ENCODE peak calls at places on chromosomes 12 and 14, in nine cellular contexts. One of them, this sample, is unnamed.

GRCh38 chr14:89507926-89508460 is 91.0 kb upstream of the FOXN3 start:
- DNase-seq in GM03348: no peak
- DNase-seq in MV-4-11: no peak
- DNase-seq in endothelial cell of umbilical vein: no peak
- DNase-seq in CD8-positive, alpha-beta T cell: no peak
- DNase-seq in ELR: peak
- DNase-seq in hippocampal formation: no peak
- DNase-seq in activated T-cell treated with anti-CD3 and anti-CD28 coated beads for 4 hours: no peak
- DNase-seq in lung: no peak
- DNase-seq in this sample: no peak

GRCh38 chr14:36655963-36656768 is 5.5 kb upstream of the PAX9 start:
- DNase-seq in lung: no peak
- DNase-seq in CD8-positive, alpha-beta T cell: no peak
- DNase-seq in hippocampal formation: no peak
- DNase-seq in ELR: peak
- DNase-seq in MV-4-11: peak
- DNase-seq in GM03348: no peak
- DNase-seq in activated T-cell treated with anti-CD3 and anti-CD28 coated beads for 4 hours: no peak
- DNase-seq in endothelial cell of umbilical vein: no peak
- DNase-seq in this sample: no peak

GRCh38 chr12:113299619-113300237 is 35.2 kb downstream of the SLC8B1 start:
- DNase-seq in endothelial cell of umbilical vein: peak
- DNase-seq in CD8-positive, alpha-beta T cell: no peak
- DNase-seq in lung: peak
- DNase-seq in ELR: peak
- DNase-seq in hippocampal formation: no peak
- DNase-seq in MV-4-11: no peak
- DNase-seq in activated T-cell treated with anti-CD3 and anti-CD28 coated beads for 4 hours: no peak
- DNase-seq in GM03348: peak
- DNase-seq in this sample: no peak

GRCh38 chr14:50225067-50225973 is 6.1 kb downstream of the SOS2 start:
- DNase-seq in endothelial cell of umbilical vein: peak
- DNase-seq in CD8-positive, alpha-beta T cell: no peak
- DNase-seq in MV-4-11: no peak
- DNase-seq in GM03348: peak
- DNase-seq in hippocampal formation: no peak
- DNase-seq in activated T-cell treated with anti-CD3 and anti-CD28 coated beads for 4 hours: no peak
- DNase-seq in ELR: peak
- DNase-seq in lung: no peak
- DNase-seq in this sample: peak

GRCh38 chr14:92035890-92036289 is 4.0 kb downstream of the TRIP11 start:
- DNase-seq in CD8-positive, alpha-beta T cell: no peak
- DNase-seq in GM03348: no peak
- DNase-seq in hippocampal formation: no peak
- DNase-seq in ELR: no peak
- DNase-seq in MV-4-11: no peak
- DNase-seq in endothelial cell of umbilical vein: no peak
- DNase-seq in lung: no peak
- DNase-seq in activated T-cell treated with anti-CD3 and anti-CD28 coated beads for 4 hours: no peak
- DNase-seq in this sample: no peak

GRCh38 chr14:34971381-34971780 is 11.4 kb upstream of the SRP54 start:
- DNase-seq in ELR: peak
- DNase-seq in CD8-positive, alpha-beta T cell: no peak
- DNase-seq in endothelial cell of umbilical vein: peak
- DNase-seq in hippocampal formation: no peak
- DNase-seq in activated T-cell treated with anti-CD3 and anti-CD28 coated beads for 4 hours: no peak
- DNase-seq in lung: no peak
- DNase-seq in MV-4-11: no peak
- DNase-seq in GM03348: peak
- DNase-seq in this sample: no peak

GRCh38 chr12:33752854-33753253 is 269.4 kb upstream of the ALG10 start:
- DNase-seq in MV-4-11: no peak
- DNase-seq in activated T-cell treated with anti-CD3 and anti-CD28 coated beads for 4 hours: no peak
- DNase-seq in endothelial cell of umbilical vein: no peak
- DNase-seq in GM03348: no peak
- DNase-seq in CD8-positive, alpha-beta T cell: no peak
- DNase-seq in ELR: no peak
- DNase-seq in hippocampal formation: no peak
- DNase-seq in lung: no peak
- DNase-seq in this sample: peak

GRCh38 chr12:1917172-1918070 is 1.0 kb downstream of the CACNA2D4 start:
- DNase-seq in GM03348: peak
- DNase-seq in hippocampal formation: no peak
- DNase-seq in endothelial cell of umbilical vein: no peak
- DNase-seq in CD8-positive, alpha-beta T cell: no peak
- DNase-seq in lung: no peak
- DNase-seq in MV-4-11: peak
- DNase-seq in activated T-cell treated with anti-CD3 and anti-CD28 coated beads for 4 hours: no peak
- DNase-seq in ELR: no peak
- DNase-seq in this sample: peak

GRCh38 chr12:29152223-29152868 is 3.3 kb downstream of the FAR2 start:
- DNase-seq in MV-4-11: peak
- DNase-seq in hippocampal formation: no peak
- DNase-seq in ELR: no peak
- DNase-seq in GM03348: no peak
- DNase-seq in activated T-cell treated with anti-CD3 and anti-CD28 coated beads for 4 hours: no peak
- DNase-seq in CD8-positive, alpha-beta T cell: no peak
- DNase-seq in lung: no peak
- DNase-seq in endothelial cell of umbilical vein: no peak
- DNase-seq in this sample: peak

GRCh38 chr14:61875483-61875882 is 113.3 kb downstream of the SNAPC1 start:
- DNase-seq in lung: no peak
- DNase-seq in CD8-positive, alpha-beta T cell: no peak
- DNase-seq in hippocampal formation: no peak
- DNase-seq in activated T-cell treated with anti-CD3 and anti-CD28 coated beads for 4 hours: no peak
- DNase-seq in ELR: no peak
- DNase-seq in endothelial cell of umbilical vein: no peak
- DNase-seq in GM03348: no peak
- DNase-seq in MV-4-11: no peak
- DNase-seq in this sample: no peak

GRCh38 chr14:92655372-92655771 is 93.1 kb downstream of the LGMN start:
- DNase-seq in GM03348: no peak
- DNase-seq in activated T-cell treated with anti-CD3 and anti-CD28 coated beads for 4 hours: no peak
- DNase-seq in CD8-positive, alpha-beta T cell: no peak
- DNase-seq in MV-4-11: no peak
- DNase-seq in ELR: no peak
- DNase-seq in lung: no peak
- DNase-seq in endothelial cell of umbilical vein: no peak
- DNase-seq in hippocampal formation: no peak
- DNase-seq in this sample: no peak

GRCh38 chr12:113889806-113890581 is 76.1 kb downstream of the RBM19 start:
- DNase-seq in CD8-positive, alpha-beta T cell: no peak
- DNase-seq in GM03348: peak
- DNase-seq in endothelial cell of umbilical vein: no peak
- DNase-seq in hippocampal formation: no peak
- DNase-seq in MV-4-11: no peak
- DNase-seq in ELR: no peak
- DNase-seq in lung: no peak
- DNase-seq in activated T-cell treated with anti-CD3 and anti-CD28 coated beads for 4 hours: no peak
- DNase-seq in this sample: peak

GRCh38 chr14:74618078-74618952 is 6.3 kb upstream of the LTBP2 start:
- DNase-seq in hippocampal formation: no peak
- DNase-seq in lung: peak
- DNase-seq in activated T-cell treated with anti-CD3 and anti-CD28 coated beads for 4 hours: peak
- DNase-seq in MV-4-11: peak
- DNase-seq in CD8-positive, alpha-beta T cell: peak
- DNase-seq in endothelial cell of umbilical vein: peak
- DNase-seq in ELR: peak
- DNase-seq in GM03348: no peak
- DNase-seq in this sample: peak

GRCh38 chr12:119448737-119449136 is 114.2 kb downstream of the CCDC60 start:
- DNase-seq in GM03348: no peak
- DNase-seq in ELR: no peak
- DNase-seq in MV-4-11: no peak
- DNase-seq in activated T-cell treated with anti-CD3 and anti-CD28 coated beads for 4 hours: no peak
- DNase-seq in endothelial cell of umbilical vein: no peak
- DNase-seq in CD8-positive, alpha-beta T cell: no peak
- DNase-seq in hippocampal formation: no peak
- DNase-seq in lung: no peak
- DNase-seq in this sample: no peak

GRCh38 chr14:55780156-55780946 is 200.3 kb downstream of the KTN1 start:
- DNase-seq in endothelial cell of umbilical vein: peak
- DNase-seq in CD8-positive, alpha-beta T cell: no peak
- DNase-seq in lung: peak
- DNase-seq in ELR: peak
- DNase-seq in activated T-cell treated with anti-CD3 and anti-CD28 coated beads for 4 hours: no peak
- DNase-seq in hippocampal formation: no peak
- DNase-seq in GM03348: peak
- DNase-seq in MV-4-11: peak
- DNase-seq in this sample: no peak

GRCh38 chr12:113088971-113089756 is 32.6 kb downstream of the DTX1 start:
- DNase-seq in GM03348: no peak
- DNase-seq in CD8-positive, alpha-beta T cell: peak
- DNase-seq in MV-4-11: no peak
- DNase-seq in activated T-cell treated with anti-CD3 and anti-CD28 coated beads for 4 hours: peak
- DNase-seq in ELR: no peak
- DNase-seq in endothelial cell of umbilical vein: no peak
- DNase-seq in lung: no peak
- DNase-seq in hippocampal formation: no peak
- DNase-seq in this sample: no peak

GRCh38 chr12:127991408-127991940 is 275.5 kb upstream of the TMEM132C start:
- DNase-seq in ELR: no peak
- DNase-seq in CD8-positive, alpha-beta T cell: no peak
- DNase-seq in GM03348: no peak
- DNase-seq in MV-4-11: no peak
- DNase-seq in activated T-cell treated with anti-CD3 and anti-CD28 coated beads for 4 hours: no peak
- DNase-seq in endothelial cell of umbilical vein: no peak
- DNase-seq in lung: no peak
- DNase-seq in hippocampal formation: no peak
- DNase-seq in this sample: no peak

GRCh38 chr12:46457958-46458357 is 85.4 kb upstream of the SLC38A2 start:
- DNase-seq in hippocampal formation: no peak
- DNase-seq in activated T-cell treated with anti-CD3 and anti-CD28 coated beads for 4 hours: no peak
- DNase-seq in GM03348: no peak
- DNase-seq in ELR: no peak
- DNase-seq in lung: no peak
- DNase-seq in MV-4-11: no peak
- DNase-seq in CD8-positive, alpha-beta T cell: no peak
- DNase-seq in endothelial cell of umbilical vein: no peak
- DNase-seq in this sample: no peak

GRCh38 chr12:122902854-122903703 is 7.2 kb upstream of the VPS37B start:
- DNase-seq in hippocampal formation: no peak
- DNase-seq in endothelial cell of umbilical vein: no peak
- DNase-seq in ELR: no peak
- DNase-seq in lung: no peak
- DNase-seq in activated T-cell treated with anti-CD3 and anti-CD28 coated beads for 4 hours: no peak
- DNase-seq in MV-4-11: no peak
- DNase-seq in CD8-positive, alpha-beta T cell: no peak
- DNase-seq in GM03348: no peak
- DNase-seq in this sample: no peak

GRCh38 chr12:12890815-12891645 is at the start of gene GPRC5A:
- DNase-seq in lung: peak
- DNase-seq in ELR: peak
- DNase-seq in activated T-cell treated with anti-CD3 and anti-CD28 coated beads for 4 hours: peak
- DNase-seq in hippocampal formation: no peak
- DNase-seq in CD8-positive, alpha-beta T cell: no peak
- DNase-seq in GM03348: peak
- DNase-seq in MV-4-11: peak
- DNase-seq in endothelial cell of umbilical vein: peak
- DNase-seq in this sample: no peak

GRCh38 chr12:66210840-66211239 is 21.8 kb downstream of the IRAK3 start:
- DNase-seq in CD8-positive, alpha-beta T cell: no peak
- DNase-seq in activated T-cell treated with anti-CD3 and anti-CD28 coated beads for 4 hours: no peak
- DNase-seq in lung: no peak
- DNase-seq in hippocampal formation: no peak
- DNase-seq in MV-4-11: peak
- DNase-seq in endothelial cell of umbilical vein: no peak
- DNase-seq in GM03348: peak
- DNase-seq in ELR: no peak
- DNase-seq in this sample: no peak

GRCh38 chr12:76670776-76671175 is 93.1 kb upstream of the ZDHHC17 start:
- DNase-seq in hippocampal formation: no peak
- DNase-seq in lung: no peak
- DNase-seq in GM03348: peak
- DNase-seq in CD8-positive, alpha-beta T cell: no peak
- DNase-seq in MV-4-11: no peak
- DNase-seq in ELR: peak
- DNase-seq in activated T-cell treated with anti-CD3 and anti-CD28 coated beads for 4 hours: no peak
- DNase-seq in endothelial cell of umbilical vein: no peak
- DNase-seq in this sample: no peak

GRCh38 chr12:116201908-116202307 is 75.6 kb downstream of the MED13L start:
- DNase-seq in CD8-positive, alpha-beta T cell: no peak
- DNase-seq in activated T-cell treated with anti-CD3 and anti-CD28 coated beads for 4 hours: no peak
- DNase-seq in MV-4-11: no peak
- DNase-seq in ELR: peak
- DNase-seq in endothelial cell of umbilical vein: no peak
- DNase-seq in hippocampal formation: no peak
- DNase-seq in GM03348: peak
- DNase-seq in lung: no peak
- DNase-seq in this sample: peak

GRCh38 chr14:98923596-98923995 is 348.4 kb downstream of the BCL11B start:
- DNase-seq in GM03348: no peak
- DNase-seq in hippocampal formation: no peak
- DNase-seq in endothelial cell of umbilical vein: no peak
- DNase-seq in MV-4-11: no peak
- DNase-seq in activated T-cell treated with anti-CD3 and anti-CD28 coated beads for 4 hours: no peak
- DNase-seq in ELR: no peak
- DNase-seq in lung: no peak
- DNase-seq in CD8-positive, alpha-beta T cell: no peak
- DNase-seq in this sample: no peak

GRCh38 chr14:59428581-59429012 is 36.6 kb downstream of the GPR135 start:
- DNase-seq in ELR: peak
- DNase-seq in hippocampal formation: no peak
- DNase-seq in CD8-positive, alpha-beta T cell: no peak
- DNase-seq in GM03348: peak
- DNase-seq in endothelial cell of umbilical vein: peak
- DNase-seq in lung: no peak
- DNase-seq in activated T-cell treated with anti-CD3 and anti-CD28 coated beads for 4 hours: no peak
- DNase-seq in MV-4-11: peak
- DNase-seq in this sample: no peak

GRCh38 chr12:7872565-7873304 is at the start of gene SLC2A14:
- DNase-seq in ELR: no peak
- DNase-seq in GM03348: no peak
- DNase-seq in CD8-positive, alpha-beta T cell: no peak
- DNase-seq in activated T-cell treated with anti-CD3 and anti-CD28 coated beads for 4 hours: no peak
- DNase-seq in lung: no peak
- DNase-seq in endothelial cell of umbilical vein: no peak
- DNase-seq in hippocampal formation: no peak
- DNase-seq in MV-4-11: no peak
- DNase-seq in this sample: no peak

GRCh38 chr14:68548194-68549056 is 244.4 kb downstream of the ZFP36L1 start:
- DNase-seq in lung: peak
- DNase-seq in GM03348: peak
- DNase-seq in hippocampal formation: peak
- DNase-seq in activated T-cell treated with anti-CD3 and anti-CD28 coated beads for 4 hours: no peak
- DNase-seq in ELR: peak
- DNase-seq in CD8-positive, alpha-beta T cell: no peak
- DNase-seq in endothelial cell of umbilical vein: no peak
- DNase-seq in MV-4-11: no peak
- DNase-seq in this sample: peak

GRCh38 chr12:101962486-101962885 is 85.1 kb downstream of the DRAM1 start:
- DNase-seq in lung: peak
- DNase-seq in activated T-cell treated with anti-CD3 and anti-CD28 coated beads for 4 hours: no peak
- DNase-seq in ELR: peak
- DNase-seq in endothelial cell of umbilical vein: no peak
- DNase-seq in GM03348: peak
- DNase-seq in CD8-positive, alpha-beta T cell: no peak
- DNase-seq in hippocampal formation: no peak
- DNase-seq in MV-4-11: no peak
- DNase-seq in this sample: peak

GRCh38 chr14:76653875-76654572 is 107.2 kb upstream of the VASH1 start:
- DNase-seq in endothelial cell of umbilical vein: no peak
- DNase-seq in ELR: no peak
- DNase-seq in CD8-positive, alpha-beta T cell: no peak
- DNase-seq in MV-4-11: no peak
- DNase-seq in lung: no peak
- DNase-seq in GM03348: no peak
- DNase-seq in activated T-cell treated with anti-CD3 and anti-CD28 coated beads for 4 hours: no peak
- DNase-seq in hippocampal formation: no peak
- DNase-seq in this sample: no peak